ENCODE peak calls at places on chromosomes 12 and 14, in six cellular contexts. B, L, D, Z, S and E are unnamed samples.

GRCh38 chr12:111313833-111314259 is 55.0 kb downstream of the PHETA1 start:
- DNase-seq in B (peak), L (peak), D (peak), Z (peak), S (peak), E (peak)

GRCh38 chr14:77124345-77125274 is 17.0 kb downstream of the ZDHHC22 start:
- DNase-seq in B (peak), L (no peak), D (no peak), Z (peak), S (peak), E (peak)

GRCh38 chr14:74400328-74400727 is 25.7 kb downstream of the SYNDIG1L start:
- DNase-seq in B (no peak), L (no peak), D (peak), Z (no peak), S (no peak), E (no peak)

GRCh38 chr12:29616664-29617409 is 119.4 kb upstream of the OVCH1 start:
- DNase-seq in B (no peak), L (no peak), D (no peak), Z (no peak), S (no peak), E (no peak)

GRCh38 chr12:52689936-52690335 is 9.7 kb upstream of the KRT1 start:
- DNase-seq in B (no peak), L (no peak), D (no peak), Z (no peak), S (no peak), E (no peak)

GRCh38 chr14:39488600-39488999 is 56.4 kb upstream of the FBXO33 start:
- DNase-seq in B (no peak), L (no peak), D (no peak), Z (no peak), S (peak), E (no peak)

GRCh38 chr12:56522486-56523193 is 1.0 kb downstream of the RBMS2 start:
- DNase-seq in B (no peak), L (no peak), D (no peak), Z (no peak), S (no peak), E (no peak)

GRCh38 chr12:32828552-32828951 is 68.0 kb downstream of the PKP2 start:
- DNase-seq in B (no peak), L (no peak), D (no peak), Z (no peak), S (no peak), E (no peak)

GRCh38 chr12:78236264-78236663 is 405.6 kb downstream of the NAV3 start:
- DNase-seq in B (no peak), L (no peak), D (no peak), Z (no peak), S (no peak), E (no peak)

GRCh38 chr12:1603621-1604020 is 9.2 kb upstream of the FBXL14 start:
- DNase-seq in B (no peak), L (no peak), D (no peak), Z (no peak), S (no peak), E (no peak)

GRCh38 chr12:124094733-124095132 is 121.7 kb downstream of the ZNF664 start:
- DNase-seq in B (no peak), L (no peak), D (peak), Z (no peak), S (no peak), E (no peak)

GRCh38 chr12:3281588-3282150 is 204.5 kb downstream of the TSPAN9 start:
- DNase-seq in B (no peak), L (no peak), D (no peak), Z (no peak), S (no peak), E (no peak)

GRCh38 chr12:7130791-7131501 is 775 bp downstream of the CLSTN3 start:
- DNase-seq in B (peak), L (no peak), D (no peak), Z (peak), S (peak), E (peak)

GRCh38 chr12:52190860-52191729 is 719 bp downstream of the KRT80 start:
- DNase-seq in B (no peak), L (no peak), D (no peak), Z (no peak), S (no peak), E (no peak)

GRCh38 chr12:48903363-48903981 is 21.8 kb downstream of the FKBP11 start:
- DNase-seq in B (no peak), L (no peak), D (no peak), Z (no peak), S (no peak), E (no peak)